ENCODE peak calls at places on chromosomes 5 and 9, in six cellular contexts. X, E, J, L, U and B are unnamed samples.

GRCh38 chr5:65102826-65103673 is 334.3 kb downstream of the CWC27 start:
- DNase-seq in E (peak), J (peak), U (peak), L (peak), X (no peak), B (peak)

GRCh38 chr5:180830253-180831138 is 27.9 kb upstream of the MGAT1 start:
- DNase-seq in L (peak), J (peak), E (peak), X (no peak), U (peak), B (peak)

GRCh38 chr5:177249761-177250537 is 53.6 kb downstream of the RAB24 start:
- DNase-seq in U (peak), E (no peak), L (no peak), J (no peak), X (no peak), B (no peak)

GRCh38 chr5:135996611-135997010 is 32.2 kb upstream of the TGFBI start:
- DNase-seq in E (no peak), U (peak), X (no peak), J (no peak), L (no peak), B (no peak)

GRCh38 chr5:668299-668995 is 24.7 kb downstream of the TPPP start:
- DNase-seq in U (no peak), E (no peak), L (no peak), J (no peak), X (no peak), B (no peak)

GRCh38 chr5:138900281-138900965 is 25.3 kb upstream of the LRRTM2 start:
- DNase-seq in E (peak), J (no peak), X (no peak), U (no peak), L (no peak), B (no peak)

GRCh38 chr9:128494108-128494742 is 10.3 kb upstream of the GLE1 start:
- DNase-seq in E (no peak), U (no peak), X (no peak), J (peak), L (no peak), B (no peak)

GRCh38 chr9:4862506-4863250 is 69.9 kb downstream of the RCL1 start:
- DNase-seq in E (no peak), U (no peak), X (no peak), J (no peak), L (no peak), B (no peak)

GRCh38 chr5:148666353-148666752 is 12.0 kb upstream of the HTR4 start:
- DNase-seq in J (no peak), U (peak), E (peak), L (no peak), X (no peak), B (no peak)

GRCh38 chr5:138389332-138389731 is 36.8 kb downstream of the KDM3B start:
- DNase-seq in L (no peak), U (no peak), J (no peak), X (no peak), E (peak), B (no peak)

GRCh38 chr5:143142596-143143435 is 260.7 kb downstream of the NR3C1 start:
- DNase-seq in J (peak), U (no peak), X (no peak), E (peak), L (peak), B (no peak)

GRCh38 chr5:138033916-138034315 is 1.0 kb upstream of the FAM13B start:
- DNase-seq in X (no peak), J (no peak), E (no peak), U (peak), L (no peak), B (no peak)

GRCh38 chr9:97983524-97984187 is 515 bp downstream of the ANP32B start:
- DNase-seq in L (peak), X (peak), E (peak), U (peak), J (peak), B (peak)

GRCh38 chr9:95386843-95387242 is 69.3 kb upstream of the FANCC start:
- DNase-seq in J (no peak), E (no peak), U (no peak), X (no peak), L (no peak), B (no peak)

GRCh38 chr5:84696651-84697050 is 312.0 kb upstream of the EDIL3 start:
- DNase-seq in E (peak), X (no peak), L (no peak), J (no peak), U (peak), B (no peak)

GRCh38 chr5:88889165-88890069 is 6.4 kb upstream of the MEF2C start:
- DNase-seq in J (no peak), X (peak), E (no peak), U (peak), L (peak), B (peak)

GRCh38 chr5:68267044-68267443 is 51.5 kb downstream of the PIK3R1 start:
- DNase-seq in E (no peak), U (no peak), X (no peak), L (no peak), J (no peak), B (no peak)

GRCh38 chr5:132067941-132068808 is 5.4 kb upstream of the CSF2 start:
- DNase-seq in X (no peak), J (no peak), E (no peak), U (no peak), L (no peak), B (no peak)

GRCh38 chr5:6837519-6838110 is 124.4 kb downstream of the TENT4A start:
- DNase-seq in J (no peak), L (no peak), X (no peak), U (peak), E (peak), B (peak)

GRCh38 chr9:87085073-87085472 is 137.8 kb upstream of the GAS1 start:
- DNase-seq in E (no peak), X (no peak), L (no peak), U (no peak), J (no peak), B (no peak)

GRCh38 chr5:83145241-83145640 is 67.9 kb downstream of the XRCC4 start:
- DNase-seq in X (no peak), L (peak), U (no peak), J (no peak), E (no peak), B (no peak)

GRCh38 chr5:28809811-28810750 is 1771.7 kb upstream of the CDH9 start:
- DNase-seq in L (no peak), J (no peak), U (no peak), X (no peak), E (no peak), B (peak)

GRCh38 chr5:154157483-154158378 is 32.8 kb upstream of the GALNT10 start:
- DNase-seq in E (no peak), L (no peak), J (no peak), X (no peak), U (no peak), B (no peak)
- TF ChIP-seq CTCF in E (peak), L (peak), J (no peak), X (peak), U (peak), B (peak)

GRCh38 chr9:1709347-1709746 is 305.8 kb upstream of the SMARCA2 start:
- DNase-seq in E (peak), U (peak), J (no peak), L (no peak), X (no peak), B (peak)
- TF ChIP-seq CTCF in E (peak), U (peak), J (no peak), L (no peak), X (peak), B (peak)

DNA sequence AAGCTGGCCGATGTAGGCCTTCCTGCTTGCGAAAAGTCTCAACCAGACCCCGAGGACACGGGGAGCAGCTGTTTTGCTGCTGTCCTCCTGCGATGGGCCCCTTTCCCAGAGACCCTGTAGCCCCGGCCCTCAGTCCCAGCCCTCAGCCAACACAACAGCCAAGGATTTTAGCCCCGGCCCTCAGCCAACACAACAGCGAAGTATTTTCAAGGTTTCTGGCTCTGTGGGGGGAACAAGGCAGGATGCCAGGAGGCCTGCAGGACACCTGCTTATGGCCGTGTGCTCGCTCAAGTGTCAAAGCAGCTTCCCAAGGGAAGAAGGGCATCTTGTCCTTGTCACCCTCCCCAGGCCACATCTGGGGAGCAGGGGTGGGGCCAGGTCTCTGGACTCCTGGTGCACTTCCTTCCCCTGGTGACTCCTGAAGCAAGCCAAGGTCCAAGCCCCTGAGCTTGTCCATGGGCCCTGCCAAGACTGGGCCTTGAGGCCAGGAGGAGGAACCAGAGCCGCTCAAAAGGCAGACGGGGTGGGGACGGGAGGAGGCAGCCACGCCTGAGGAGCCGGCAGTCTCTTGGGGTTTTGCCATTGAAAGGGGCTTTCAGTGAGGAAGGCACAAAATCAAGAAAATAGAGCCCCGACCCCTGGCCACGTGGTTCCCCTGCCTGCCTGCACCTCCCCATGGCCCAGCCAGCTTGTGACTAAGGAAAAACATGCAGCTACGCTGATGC is 10.7 kb downstream of the KCNT1 start:
- DNase-seq in X (no peak), U (no peak), J (no peak), E (no peak), L (no peak), B (no peak)
- TF ChIP-seq CTCF in X (no peak), U (no peak), J (no peak), E (no peak), L (no peak), B (no peak)

GRCh38 chr9:22238809-22239684 is 207.6 kb upstream of the DMRTA1 start:
- DNase-seq in E (peak), J (no peak), L (peak), U (peak), X (no peak), B (peak)
- TF ChIP-seq CTCF in E (no peak), J (no peak), L (peak), U (peak), X (peak), B (peak)

GRCh38 chr9:130182090-130182909 is 10.1 kb downstream of the NCS1 start:
- DNase-seq in E (no peak), U (no peak), J (no peak), L (no peak), X (no peak), B (no peak)
- TF ChIP-seq CTCF in E (no peak), U (no peak), J (no peak), L (no peak), X (no peak), B (no peak)